ENCODE peak calls at places on chromosomes 7 and 10, in six cellular contexts. I is HuH-7, S is substantia nigra, U is hepatic stellate cell, M is head of caudate nucleus, L is HEK293T. E is an unnamed sample.

GRCh38 chr7:51021906-51022570 is 239.3 kb upstream of the GRB10 start:
- DNase-seq in I (no peak), S (no peak), U (peak), M (no peak), L (no peak), E (no peak)

GRCh38 chr7:93205046-93205445 is 21.2 kb downstream of the HEPACAM2 start:
- DNase-seq in I (no peak), S (no peak), U (no peak), M (no peak), L (no peak), E (no peak)

GRCh38 chr7:149584009-149584408 is 86.4 kb upstream of the ZNF746 start:
- DNase-seq in I (no peak), S (no peak), U (no peak), M (no peak), L (no peak), E (no peak)

GRCh38 chr10:113073549-113074189 is 123.6 kb downstream of the TCF7L2 start:
- DNase-seq in I (no peak), S (no peak), U (peak), M (no peak), L (peak), E (peak)

GRCh38 chr10:12685261-12685861 is 316.2 kb downstream of the CCDC3 start:
- DNase-seq in I (no peak), S (no peak), U (peak), M (no peak), L (no peak), E (no peak)

GRCh38 chr7:159067870-159068787 is 76.5 kb downstream of the VIPR2 start:
- DNase-seq in I (no peak), S (peak), U (peak), M (peak), L (no peak), E (peak)

GRCh38 chr10:105691811-105692210 is 1050.7 kb downstream of the SORCS3 start:
- DNase-seq in I (no peak), S (no peak), U (no peak), M (no peak), L (no peak), E (no peak)

GRCh38 chr7:71484381-71484780 is 352.4 kb downstream of the GALNT17 start:
- DNase-seq in I (no peak), S (no peak), U (no peak), M (no peak), L (no peak), E (no peak)

GRCh38 chr10:128563904-128564303 is 437.7 kb upstream of the MKI67 start:
- DNase-seq in I (no peak), S (no peak), U (no peak), M (no peak), L (no peak), E (no peak)

GRCh38 chr10:124116771-124117510 is 23.5 kb upstream of the CHST15 start:
- DNase-seq in I (no peak), S (no peak), U (no peak), M (no peak), L (no peak), E (no peak)

GRCh38 chr10:100516847-100517246 is 2.8 kb downstream of the SEC31B start:
- DNase-seq in I (peak), S (no peak), U (peak), M (no peak), L (peak), E (no peak)

GRCh38 chr7:85065306-85065705 is 121.5 kb downstream of the SEMA3D start:
- DNase-seq in I (no peak), S (no peak), U (no peak), M (no peak), L (no peak), E (no peak)

GRCh38 chr7:87347207-87347606 is 1.7 kb downstream of the CROT start:
- DNase-seq in I (no peak), S (no peak), U (no peak), M (no peak), L (no peak), E (no peak)

GRCh38 chr10:46019541-46020343 is 10.7 kb downstream of the NCOA4 start:
- DNase-seq in I (no peak), S (peak), U (peak), M (no peak), L (no peak), E (peak)

GRCh38 chr7:148697256-148697841 is 1.4 kb upstream of the CUL1 start:
- DNase-seq in I (no peak), S (no peak), U (peak), M (no peak), L (no peak), E (no peak)

GRCh38 chr7:50204576-50204975 is 99.9 kb upstream of the IKZF1 start:
- DNase-seq in I (no peak), S (no peak), U (no peak), M (no peak), L (no peak), E (no peak)

GRCh38 chr7:150959739-150960734 is 18.1 kb downstream of the KCNH2 start:
- DNase-seq in I (no peak), S (no peak), U (no peak), M (no peak), L (no peak), E (no peak)

GRCh38 chr7:156693627-156694026 is 53.1 kb downstream of the RNF32 start:
- DNase-seq in I (no peak), S (no peak), U (no peak), M (no peak), L (no peak), E (no peak)

GRCh38 chr7:43572516-43573049 is 10.3 kb upstream of the STK17A start:
- DNase-seq in I (no peak), S (peak), U (peak), M (no peak), L (no peak), E (no peak)

GRCh38 chr10:79049931-79050895 is 18.6 kb upstream of the ZMIZ1 start:
- DNase-seq in I (no peak), S (no peak), U (no peak), M (no peak), L (no peak), E (no peak)

GRCh38 chr10:77974396-77975074 is 48.0 kb upstream of the DLG5 start:
- DNase-seq in I (peak), S (no peak), U (peak), M (no peak), L (peak), E (no peak)

GRCh38 chr10:72276013-72276387 is 2.3 kb downstream of the DDIT4 start:
- DNase-seq in I (no peak), S (peak), U (no peak), M (no peak), L (no peak), E (no peak)

GRCh38 chr10:11150876-11151275 is 133.2 kb downstream of the CELF2 start:
- DNase-seq in I (no peak), S (no peak), U (no peak), M (no peak), L (no peak), E (no peak)